ENCODE peak calls at places on chromosomes 4 and X, in seven cellular contexts. I, R, U, V, W, Q and P are unnamed samples.

GRCh38 chr4:106522839-106523238 is 154.3 kb upstream of the GIMD1 start:
- DNase-seq in U (no peak), W (no peak), V (peak; percentile 55), I (no peak), Q (no peak), R (peak; percentile 34), P (no peak)

GRCh38 chrX:136589966-136590365 is 58.0 kb downstream of the VGLL1 start:
- DNase-seq in U (no peak), W (no peak), R (no peak), Q (no peak), V (peak; percentile 36), I (no peak), P (no peak)

GRCh38 chr4:11468901-11469300 is 40.2 kb upstream of the HS3ST1 start:
- DNase-seq in R (no peak), W (no peak), U (no peak), Q (no peak), V (no peak), I (peak; percentile 52), P (no peak)

GRCh38 chr4:4269326-4269725 is 20.6 kb downstream of the LYAR start:
- DNase-seq in I (no peak), V (no peak), Q (no peak), R (no peak), W (no peak), U (peak; percentile 29), P (no peak)

GRCh38 chrX:103839404-103839803 is 7.3 kb upstream of the RAB9B start:
- DNase-seq in W (no peak), U (no peak), V (no peak), R (no peak), I (no peak), Q (no peak), P (no peak)

GRCh38 chrX:40085086-40085551 is 12.6 kb downstream of the BCOR start:
- DNase-seq in R (peak; percentile 49), Q (no peak), W (no peak), I (no peak), V (peak; percentile 36), U (no peak), P (no peak)

GRCh38 chr4:646460-646859 is 21.1 kb downstream of the PDE6B start:
- DNase-seq in I (no peak), U (no peak), Q (no peak), W (no peak), V (no peak), R (no peak), P (no peak)

GRCh38 chr4:86660407-86660806 is 66.3 kb downstream of the PTPN13 start:
- DNase-seq in V (no peak), I (no peak), R (no peak), U (no peak), W (no peak), Q (no peak), P (no peak)

GRCh38 chr4:155828628-155829027 is 37.4 kb downstream of the ASIC5 start:
- DNase-seq in Q (no peak), R (no peak), I (no peak), U (no peak), W (no peak), V (peak; percentile 13), P (no peak)

GRCh38 chr4:68271851-68272756 is 26.6 kb upstream of the TMPRSS11B start:
- DNase-seq in R (peak; percentile 38), Q (no peak), W (peak; percentile 13), U (peak; percentile 57), I (no peak), V (peak; percentile 83), P (no peak)

GRCh38 chrX:25005382-25006185 is 10.2 kb downstream of the ARX start:
- DNase-seq in Q (no peak), I (no peak), R (no peak), W (no peak), U (no peak), V (no peak), P (no peak)

GRCh38 chrX:98207947-98208346 is 1324.2 kb downstream of the RPA4 start:
- DNase-seq in Q (no peak), R (no peak), W (no peak), I (no peak), U (no peak), V (no peak), P (no peak)

GRCh38 chrX:136691028-136691809 is 43.3 kb downstream of the CD40LG start:
- DNase-seq in W (no peak), V (peak; percentile 33), I (no peak), R (no peak), Q (no peak), U (peak; percentile 36), P (no peak)

GRCh38 chr4:128521156-128521555 is 233.5 kb upstream of the PGRMC2 start:
- DNase-seq in Q (no peak), R (no peak), V (peak; percentile 49), I (no peak), W (no peak), U (no peak), P (no peak)

GRCh38 chrX:114611018-114611619 is 27.2 kb downstream of the HTR2C start:
- DNase-seq in W (peak; percentile 46), U (peak; percentile 10), R (peak; percentile 61), I (no peak), Q (no peak), V (peak; percentile 61), P (peak; percentile 43)

GRCh38 chrX:129939986-129940385 is 34.0 kb downstream of the UTP14A start:
- DNase-seq in R (peak; percentile 26), I (no peak), U (no peak), W (no peak), V (no peak), Q (no peak), P (no peak)

GRCh38 chr4:8352368-8353157 is 83.0 kb downstream of the HTRA3 start:
- DNase-seq in W (no peak), U (no peak), R (no peak), V (peak; percentile 8), I (no peak), Q (no peak), P (no peak)

GRCh38 chr4:77022581-77023133 is 53.1 kb downstream of the CCNI start:
- DNase-seq in U (no peak), W (peak; percentile 34), V (peak; percentile 94), I (no peak), Q (no peak), R (peak; percentile 78), P (no peak)

GRCh38 chr4:128830906-128831525 is 21.5 kb downstream of the JADE1 start:
- DNase-seq in V (peak; percentile 46), R (no peak), Q (no peak), U (no peak), W (no peak), I (no peak), P (no peak)

GRCh38 chr4:74311696-74312313 is 3.5 kb downstream of the EPGN start:
- DNase-seq in Q (no peak), U (peak; percentile 13), I (no peak), W (peak; percentile 19), R (peak; percentile 58), V (peak; percentile 84), P (no peak)

GRCh38 chr4:17809667-17810066 is 890 bp downstream of the DCAF16 start:
- DNase-seq in I (no peak), U (peak; percentile 11), Q (no peak), R (no peak), V (no peak), W (no peak), P (no peak)

GRCh38 chr4:6641971-6642320 is 1.5 kb downstream of the MRFAP1 start:
- DNase-seq in U (no peak), W (no peak), Q (no peak), V (peak; percentile 32), I (no peak), R (no peak), P (no peak)